ENCODE peak calls at places on chromosomes 1 and 21, in five cellular contexts. S, A, O, C and B are unnamed samples.

GRCh38 chr1:31790641-31791091 is 25.2 kb downstream of the SPOCD1 start:
- DNase-seq in S (no peak), A (no peak), O (no peak), C (no peak), B (no peak)

GRCh38 chr1:94385354-94385947 is 32.7 kb upstream of the ABCD3 start:
- DNase-seq in A (no peak), C (no peak), S (no peak), O (no peak), B (no peak)

GRCh38 chr1:42777860-42778259 is 6.9 kb upstream of the TMEM269 start:
- DNase-seq in A (peak), S (no peak), C (peak), O (no peak), B (peak)

GRCh38 chr1:178653091-178653490 is 72.0 kb upstream of the RALGPS2 start:
- DNase-seq in O (no peak), S (no peak), C (no peak), A (no peak), B (no peak)

GRCh38 chr1:55427576-55427975 is 212.4 kb upstream of the USP24 start:
- DNase-seq in O (no peak), C (no peak), S (no peak), A (no peak), B (no peak)

GRCh38 chr1:94729287-94729686 is 90.9 kb upstream of the SLC44A3 start:
- DNase-seq in A (no peak), S (no peak), O (no peak), C (no peak), B (peak)

GRCh38 chr1:236067854-236068454 is 3.1 kb upstream of the NID1 start:
- DNase-seq in A (no peak), C (peak), O (no peak), S (no peak), B (no peak)

GRCh38 chr1:47584249-47584648 is 146.4 kb downstream of the FOXD2 start:
- DNase-seq in C (no peak), A (no peak), O (no peak), S (no peak), B (no peak)

GRCh38 chr1:226677121-226678020 is 61.7 kb downstream of the ITPKB start:
- DNase-seq in O (peak), S (peak), A (peak), C (peak), B (peak)

GRCh38 chr21:34073749-34074282 is 438 bp downstream of the MRPS6 start:
- DNase-seq in C (no peak), S (no peak), A (no peak), O (no peak), B (no peak)

GRCh38 chr1:36159614-36160387 is 3.8 kb downstream of the MAP7D1 start:
- DNase-seq in C (no peak), A (no peak), S (no peak), O (no peak), B (no peak)

GRCh38 chr1:181531951-181532640 is 48.8 kb downstream of the CACNA1E start:
- DNase-seq in A (no peak), C (no peak), S (no peak), O (no peak), B (no peak)

GRCh38 chr1:234433563-234434285 is 45.3 kb downstream of the TARBP1 start:
- DNase-seq in O (peak), C (no peak), S (no peak), A (peak), B (no peak)

GRCh38 chr1:200891774-200892157 is 2.9 kb upstream of the INAVA start:
- DNase-seq in A (no peak), S (no peak), C (no peak), O (no peak), B (no peak)